ENCODE peak calls at places on chromosome 20, in ten cellular contexts. E is cardiac muscle cell; Y is SJSA1; G is left ventricle myocardium inferior; D is ovary; F is tibial nerve; T is Panc1; V is GM23248; K is CD8-positive, alpha-beta T cell; M is lower lobe of right lung. J is an unnamed sample. For H3K4me1, the result is how much of the 10 kb centered on the place peaks cover.

GRCh38 chr20:16580127-16580526 is 6.9 kb upstream of the KIF16B start:
- DNase-seq in E (no peak), Y (no peak), G (no peak), D (no peak), F (no peak), T (no peak), V (peak), K (no peak), M (no peak), J (no peak)

GRCh38 chr20:21077809-21078345 is 28.3 kb downstream of the LINC00237 start:
- DNase-seq in E (no peak), Y (no peak), G (no peak), D (no peak), F (no peak), T (no peak), V (no peak), K (no peak), M (no peak), J (no peak)

GRCh38 chr20:34175879-34176278 is 63.8 kb upstream of the EIF2S2 start:
- DNase-seq in E (no peak), Y (no peak), G (no peak), D (no peak), F (no peak), T (no peak), V (no peak), K (no peak), M (no peak), J (no peak)

GRCh38 chr20:381581-382290 is 1.2 kb downstream of the TRIB3 start:
- DNase-seq in E (peak), Y (peak), G (peak), D (peak), F (peak), T (no peak), V (peak), K (peak), M (peak), J (peak)

GRCh38 chr20:43923917-43924316 is 9.3 kb downstream of the TOX2 start:
- DNase-seq in E (no peak), Y (no peak), G (no peak), D (no peak), F (no peak), T (no peak), V (no peak), K (no peak), M (no peak), J (no peak)

GRCh38 chr20:8215516-8215915 is 83.5 kb downstream of the PLCB1 start:
- DNase-seq in E (no peak), Y (no peak), G (no peak), D (no peak), F (no peak), T (no peak), V (no peak), K (no peak), M (no peak), J (no peak)

GRCh38 chr20:43325926-43326325 is 131.8 kb upstream of the SRSF6 start:
- DNase-seq in E (no peak), Y (no peak), G (no peak), D (no peak), F (no peak), T (no peak), V (no peak), K (no peak), M (no peak), J (no peak)

GRCh38 chr20:62595491-62595890 is 46.8 kb upstream of the SLCO4A1 start:
- DNase-seq in E (no peak), Y (peak), G (peak), D (peak), F (no peak), T (no peak), V (peak), K (no peak), M (no peak), J (no peak)

GRCh38 chr20:53611449-53611894 is 17.8 kb upstream of the ZNF217 start:
- DNase-seq in E (peak), Y (peak), G (no peak), D (no peak), F (no peak), T (peak), V (peak), K (no peak), M (no peak), J (no peak)

GRCh38 chr20:48364055-48364454 is 463.7 kb downstream of the PREX1 start:
- DNase-seq in E (no peak), Y (no peak), G (no peak), D (no peak), F (no peak), T (no peak), V (no peak), K (no peak), M (no peak), J (no peak)

GRCh38 chr20:63590218-63591146 is 16.4 kb upstream of the HELZ2 start:
- DNase-seq in E (no peak), Y (no peak), G (no peak), D (no peak), F (no peak), T (no peak), V (no peak), K (no peak), M (peak), J (no peak)

GRCh38 chr20:8940311-8940710 is 128.6 kb upstream of the PLCB4 start:
- DNase-seq in E (no peak), Y (no peak), G (no peak), D (no peak), F (no peak), T (no peak), V (no peak), K (no peak), M (no peak), J (no peak)

GRCh38 chr20:4937422-4938319 is 63.6 kb downstream of the SLC23A2 start:
- DNase-seq in E (no peak), Y (no peak), G (no peak), D (no peak), F (no peak), T (no peak), V (no peak), K (no peak), M (no peak), J (no peak)

GRCh38 chr20:58094160-58094559 is 134.3 kb downstream of the ANKRD60 start:
- DNase-seq in E (no peak), Y (no peak), G (no peak), D (no peak), F (no peak), T (no peak), V (no peak), K (no peak), M (no peak), J (no peak)

GRCh38 chr20:17917832-17918618 is 50.6 kb downstream of the SNX5 start:
- DNase-seq in E (no peak), Y (no peak), G (no peak), D (no peak), F (no peak), T (no peak), V (no peak), K (no peak), M (no peak), J (no peak)

GRCh38 chr20:62358171-62358719 is 8.9 kb downstream of the LAMA5 start:
- DNase-seq in E (no peak), Y (no peak), G (peak), D (peak), F (no peak), T (no peak), V (no peak), K (no peak), M (no peak), J (no peak)

GRCh38 chr20:41180599-41181333 is 43.4 kb downstream of the PLCG1 start:
- DNase-seq in E (no peak), Y (peak), G (no peak), D (no peak), F (peak), T (no peak), V (no peak), K (no peak), M (peak), J (no peak)

GRCh38 chr20:41854765-41855164 is 236.6 kb upstream of the CHD6 start:
- DNase-seq in E (no peak), Y (no peak), G (no peak), D (no peak), F (no peak), T (peak), V (peak), K (no peak), M (no peak), J (no peak)

GRCh38 chr20:12740647-12741046 is 268.1 kb upstream of the SPTLC3 start:
- DNase-seq in E (no peak), Y (no peak), G (no peak), D (no peak), F (no peak), T (no peak), V (no peak), K (no peak), M (no peak), J (no peak)

GRCh38 chr20:270517-270916 is 13.0 kb downstream of the DEFB132 start:
- DNase-seq in E (no peak), Y (peak), G (no peak), D (no peak), F (no peak), T (no peak), V (no peak), K (no peak), M (no peak), J (no peak)

GRCh38 chr20:13098720-13099355 is 90.1 kb downstream of the SPTLC3 start:
- DNase-seq in E (no peak), Y (no peak), G (no peak), D (no peak), F (no peak), T (no peak), V (no peak), K (no peak), M (no peak), J (no peak)

GRCh38 chr20:56826306-56826970 is 197.3 kb downstream of the TFAP2C start:
- DNase-seq in E (no peak), Y (no peak), G (no peak), D (no peak), F (peak), T (no peak), V (peak), K (no peak), M (no peak), J (no peak)

GRCh38 chr20:6590891-6591679 is 176.4 kb upstream of the BMP2 start:
- DNase-seq in E (no peak), Y (peak), G (no peak), D (no peak), F (no peak), T (no peak), V (peak), K (no peak), M (no peak), J (no peak)

GRCh38 chr20:63172726-63173125 is 43.2 kb downstream of the YTHDF1 start:
- DNase-seq in E (no peak), Y (no peak), G (no peak), D (no peak), F (no peak), T (no peak), V (no peak), K (no peak), M (no peak), J (no peak)

GRCh38 chr20:42901689-42902518 is 287.8 kb downstream of the PTPRT start:
- DNase-seq in E (peak), Y (no peak), G (peak), D (no peak), F (peak), T (no peak), V (no peak), K (no peak), M (no peak), J (no peak)

GRCh38 chr20:48716086-48716485 is 111.7 kb downstream of the PREX1 start:
- DNase-seq in E (no peak), Y (no peak), G (no peak), D (no peak), F (no peak), T (no peak), V (no peak), K (peak), M (no peak), J (no peak)

GRCh38 chr20:44212792-44213191 is 2.2 kb upstream of the OSER1 start:
- DNase-seq in E (no peak), Y (no peak), G (no peak), D (no peak), F (no peak), T (no peak), V (peak), K (no peak), M (no peak), J (no peak)

GRCh38 chr20:54576496-54576895 is 101.1 kb downstream of the DOK5 start:
- DNase-seq in E (no peak), Y (no peak), G (no peak), D (no peak), F (no peak), T (no peak), V (no peak), K (no peak), M (no peak), J (no peak)

GRCh38 chr20:40506567-40506966 is 182.5 kb downstream of the MAFB start:
- DNase-seq in E (no peak), Y (peak), G (peak), D (peak), F (peak), T (no peak), V (peak), K (no peak), M (peak), J (peak)

GRCh38 chr20:57849868-57850215 is 140.0 kb upstream of the PMEPA1 start:
- DNase-seq in E (no peak), Y (peak), G (no peak), D (no peak), F (no peak), T (no peak), V (no peak), K (no peak), M (no peak), J (no peak)

GRCh38 chr20:461254-462198 is 807 bp downstream of the TBC1D20 start:
- DNase-seq in E (peak), Y (peak), G (peak), D (peak), F (peak), T (no peak), V (peak), K (peak), M (peak), J (peak)

GRCh38 chr20:53934421-53935352 is 135.7 kb downstream of the BCAS1 start:
- DNase-seq in E (no peak), Y (peak), G (peak), D (peak), F (no peak), T (no peak), V (peak), K (no peak), M (no peak), J (no peak)

GRCh38 chr20:22577515-22578220 is 6.7 kb downstream of the FOXA2 start:
- DNase-seq in E (no peak), Y (no peak), G (no peak), D (no peak), F (no peak), T (no peak), V (no peak), K (no peak), M (peak), J (peak)

GRCh38 chr20:60900581-60900980 is 351.5 kb upstream of the CDH4 start:
- DNase-seq in E (no peak), Y (no peak), G (no peak), D (no peak), F (no peak), T (no peak), V (no peak), K (no peak), M (no peak), J (no peak)

DNA sequence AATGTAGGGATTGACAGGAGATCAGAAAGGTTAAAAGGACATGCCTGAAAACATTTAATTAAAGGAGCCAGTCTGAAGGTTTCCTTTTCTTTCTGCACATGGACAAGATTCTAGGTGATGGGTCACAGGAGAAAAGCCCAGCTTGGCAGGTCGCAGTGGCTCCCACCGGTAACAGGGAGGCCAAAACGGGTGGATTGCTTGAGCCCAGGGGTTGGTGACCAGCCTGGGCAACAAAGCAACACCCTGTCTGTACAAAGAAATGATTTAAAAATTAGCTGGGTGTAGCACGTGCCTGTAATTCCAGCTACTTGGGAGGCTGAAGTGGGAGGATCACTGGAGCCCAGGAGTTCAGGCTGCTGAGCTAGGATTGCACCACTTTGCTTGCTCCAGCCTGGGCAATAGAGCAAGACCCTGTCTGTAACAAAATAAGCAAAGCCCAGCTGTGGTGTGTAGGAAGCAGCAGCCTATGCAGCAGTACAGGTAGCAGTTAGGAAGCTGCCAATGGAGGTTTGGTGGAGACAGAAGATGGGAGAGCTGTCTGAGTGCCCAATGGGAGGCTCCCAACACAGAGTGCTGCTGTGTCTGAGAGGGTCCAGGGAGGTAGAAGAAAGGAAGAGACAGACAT is 7.3 kb upstream of the AP5S1 start:
- DNase-seq in E (no peak), Y (no peak), G (no peak), D (no peak), F (no peak), T (no peak), V (no peak), K (no peak), M (peak), J (no peak)
- H3K27ac ChIP-seq in E (no peak), Y (no peak), G (peak), D (peak), F (peak), T (peak), V (peak), K (peak), M (peak), J (peak)

GRCh38 chr20:50514750-50515149 is 4.6 kb downstream of the PTPN1 start:
- DNase-seq in E (no peak), Y (no peak), G (no peak), D (no peak), F (no peak), T (no peak), V (no peak), K (no peak), M (no peak), J (no peak)
- H3K4me1 ChIP-seq in E (under half), Y (half or more), G (half or more), D (under half), F (half or more), T (half or more), V (half or more), K (half or more), M (half or more), J (half or more)

DNA sequence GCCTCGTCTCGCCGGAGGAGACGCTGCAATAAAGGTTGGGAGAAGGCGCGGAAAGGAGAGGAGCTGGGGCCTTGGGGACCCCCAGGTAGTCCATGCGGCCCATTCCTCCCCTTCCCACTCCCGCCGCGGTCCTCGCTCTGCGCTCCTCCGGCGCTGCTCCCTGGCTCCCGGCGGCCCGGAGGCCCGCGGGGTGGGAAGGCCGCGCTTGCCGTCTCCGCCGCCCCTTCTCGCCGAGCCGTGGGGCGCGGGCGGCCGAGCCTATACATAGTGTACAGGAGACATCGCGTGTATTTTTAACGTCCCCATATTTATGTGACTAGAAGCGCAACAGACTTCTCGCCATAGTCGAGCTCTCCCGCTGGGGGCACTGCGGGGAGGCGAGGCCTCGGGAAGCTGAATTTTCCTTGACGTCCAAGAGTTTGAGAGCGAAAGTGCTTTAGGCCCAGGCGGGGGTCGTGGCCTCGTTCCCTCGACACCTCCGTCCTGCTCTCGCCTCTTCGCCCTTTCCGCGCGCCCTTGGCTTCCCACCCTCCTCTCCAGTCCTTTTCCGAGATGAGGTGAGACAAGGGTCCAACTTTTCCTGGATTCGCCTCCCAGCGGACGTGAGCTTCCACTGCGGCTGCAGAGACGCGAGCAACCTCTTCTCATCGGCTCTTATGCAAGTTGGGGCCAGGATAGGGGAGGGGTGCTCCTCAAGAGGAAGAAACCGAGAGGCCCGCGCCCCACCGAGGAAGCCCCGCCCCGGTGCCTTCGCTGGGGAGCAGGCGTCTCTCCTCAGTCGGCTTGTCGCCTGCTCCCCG is 29.0 kb downstream of the SLC12A5 start:
- DNase-seq in E (peak), Y (peak), G (peak), D (no peak), F (no peak), T (no peak), V (peak), K (no peak), M (peak), J (peak)
- H3K4me3 ChIP-seq in E (no peak), Y (no peak), G (peak), D (no peak), F (peak), T (no peak), V (peak), K (no peak), M (peak), J (peak)

GRCh38 chr20:38272398-38272797 is 11.9 kb upstream of the KIAA1755 start:
- DNase-seq in E (no peak), Y (no peak), G (no peak), D (no peak), F (no peak), T (no peak), V (peak), K (no peak), M (no peak), J (no peak)
- H3K27ac ChIP-seq in E (no peak), Y (peak), G (peak), D (no peak), F (peak), T (no peak), V (peak), K (no peak), M (no peak), J (no peak)

DNA sequence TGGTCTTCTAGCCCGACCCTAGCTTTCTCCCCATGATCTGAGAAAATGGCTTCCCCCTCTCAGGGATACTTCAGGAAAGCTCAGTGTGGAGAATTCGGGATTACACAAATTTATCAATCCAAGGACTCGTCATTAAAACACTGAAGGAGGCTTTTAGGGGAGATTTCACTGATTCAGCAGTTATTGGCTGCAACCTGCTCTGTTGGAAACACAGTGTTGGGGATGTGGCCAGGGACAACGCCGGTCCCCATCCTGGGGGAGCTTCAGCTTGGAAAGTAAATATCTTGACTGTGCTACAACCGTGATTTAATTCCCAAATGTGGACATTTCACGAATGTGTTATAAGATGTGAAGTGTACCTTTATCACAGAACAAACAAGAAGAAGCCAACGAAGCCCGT is 44.8 kb upstream of the ZNF831 start:
- DNase-seq in E (no peak), Y (no peak), G (no peak), D (no peak), F (no peak), T (no peak), V (no peak), K (no peak), M (no peak), J (no peak)
- H3K4me1 ChIP-seq in E (under half), Y (under half), G (under half), D (under half), F (under half), T (under half), V (under half), K (half or more), M (under half), J (under half)

DNA sequence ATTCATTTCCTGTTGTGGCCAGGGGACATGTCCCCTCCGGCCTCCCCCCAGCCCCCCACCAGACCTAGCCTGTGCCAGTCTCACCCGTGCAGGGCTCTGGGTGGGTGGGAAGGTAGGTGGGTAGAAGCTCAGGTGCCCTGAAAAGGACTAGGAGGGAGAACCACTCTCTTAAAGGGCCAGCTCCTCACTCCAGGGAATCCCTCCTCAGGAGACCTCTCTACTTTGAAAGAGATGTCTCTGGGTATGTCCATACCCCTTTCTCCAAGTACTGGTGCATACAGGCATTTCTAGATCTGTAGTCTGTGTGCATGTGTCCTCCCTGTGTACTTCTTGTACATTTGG is 60.8 kb upstream of the EPB41L1 start:
- DNase-seq in E (no peak), Y (no peak), G (no peak), D (no peak), F (no peak), T (no peak), V (no peak), K (no peak), M (no peak), J (no peak)
- H3K4me3 ChIP-seq in E (peak), Y (peak), G (peak), D (peak), F (peak), T (peak), V (peak), K (peak), M (peak), J (peak)

GRCh38 chr20:31670371-31671228 is 32.9 kb downstream of the COX4I2 start:
- DNase-seq in E (peak), Y (peak), G (peak), D (no peak), F (peak), T (no peak), V (no peak), K (no peak), M (peak), J (peak)
- H3K27ac ChIP-seq in E (peak), Y (peak), G (peak), D (peak), F (peak), T (peak), V (no peak), K (no peak), M (peak), J (peak)